ENCODE peak calls at places on chromosomes 16 and 17, in nine cellular contexts. O is lower leg skin; V is T follicular helper cell; G is ACHN; U is AG09309; J is neuronal stem cell; B is stimulated activated CD8-positive, alpha-beta memory T cell treated with anti-CD3 and anti-CD28 coated beads, Interleukin-4, amount 100 ng/mL, for 24 hours; Z is GM20000; M is stimulated activated CD4-positive, alpha-beta T cell treated with anti-CD3 and anti-CD28 coated beads, TNF-alpha, amount 100 ng/mL, for 48 hours. W is an unnamed sample.

GRCh38 chr17:21199311-21199710 is 14.7 kb downstream of the TMEM11 start:
- DNase-seq in U (peak), V (no peak), Z (no peak), M (no peak), G (no peak), O (no peak), B (no peak), J (no peak), W (no peak)

GRCh38 chr16:89505204-89506112 is 2.7 kb upstream of the SPG7 start:
- DNase-seq in O (peak), J (no peak), G (peak), U (no peak), M (peak), Z (peak), V (peak), B (peak), W (no peak)

GRCh38 chr16:89166696-89167424 is 4.7 kb upstream of the CDH15 start:
- DNase-seq in M (no peak), J (no peak), V (no peak), B (no peak), O (no peak), G (no peak), Z (no peak), U (no peak), W (no peak)

GRCh38 chr17:31453896-31454295 is 62.4 kb downstream of the RAB11FIP4 start:
- DNase-seq in J (no peak), Z (no peak), U (no peak), B (no peak), M (no peak), G (no peak), O (no peak), V (no peak), W (no peak)

GRCh38 chr16:30535777-30536190 is 1.1 kb upstream of the ZNF747 start:
- DNase-seq in Z (peak), U (no peak), M (peak), J (peak), O (peak), G (peak), B (no peak), V (peak), W (peak)

GRCh38 chr16:3696425-3697218 is 20.7 kb downstream of the TRAP1 start:
- DNase-seq in Z (no peak), V (no peak), G (peak), B (no peak), J (no peak), O (no peak), M (no peak), U (peak), W (no peak)

GRCh38 chr17:45722161-45722560 is 62.0 kb upstream of the CRHR1 start:
- DNase-seq in U (no peak), O (no peak), M (no peak), B (no peak), G (peak), Z (no peak), J (no peak), V (no peak), W (peak)

GRCh38 chr16:27242868-27243590 is 25.5 kb downstream of the NSMCE1 start:
- DNase-seq in U (peak), O (no peak), J (no peak), Z (no peak), B (no peak), G (peak), M (no peak), V (no peak), W (no peak)

GRCh38 chr17:16934133-16934795 is 37.7 kb downstream of the TNFRSF13B start:
- DNase-seq in V (no peak), O (no peak), Z (no peak), G (no peak), J (no peak), U (no peak), M (no peak), B (no peak), W (no peak)

GRCh38 chr16:3812469-3813172 is 67.9 kb downstream of the CREBBP start:
- DNase-seq in O (no peak), U (no peak), Z (no peak), V (no peak), J (no peak), M (no peak), B (no peak), G (no peak), W (no peak)

GRCh38 chr16:68257906-68258800 is 6.2 kb upstream of the SLC7A6 start:
- DNase-seq in J (no peak), G (peak), V (no peak), Z (no peak), U (no peak), B (no peak), O (no peak), M (no peak), W (no peak)

GRCh38 chr17:63665527-63666214 is 34.3 kb downstream of the LIMD2 start:
- DNase-seq in Z (peak), U (no peak), M (no peak), V (no peak), G (no peak), J (no peak), B (no peak), O (no peak), W (no peak)

GRCh38 chr17:37648555-37648954 is 5.3 kb upstream of the DDX52 start:
- DNase-seq in Z (no peak), J (no peak), V (no peak), B (no peak), U (peak), G (peak), O (no peak), M (no peak), W (no peak)

GRCh38 chr17:60300011-60300410 is 91.9 kb downstream of the USP32 start:
- DNase-seq in G (no peak), M (no peak), O (no peak), Z (no peak), J (no peak), U (no peak), B (no peak), V (no peak), W (no peak)

GRCh38 chr17:31443386-31443785 is 51.9 kb downstream of the RAB11FIP4 start:
- DNase-seq in O (no peak), J (no peak), U (no peak), B (no peak), Z (no peak), G (no peak), V (no peak), M (no peak), W (no peak)

GRCh38 chr16:88072571-88073001 is 121.4 kb downstream of the BANP start:
- DNase-seq in V (no peak), B (no peak), O (no peak), Z (no peak), U (no peak), G (no peak), M (no peak), J (no peak), W (no peak)

GRCh38 chr17:35486920-35487727 is 38.6 kb upstream of the SLFN13 start:
- DNase-seq in O (peak), G (peak), V (peak), U (no peak), B (peak), Z (peak), M (peak), J (no peak), W (no peak)

GRCh38 chr16:12290165-12290564 is 313.6 kb downstream of the SNX29 start:
- DNase-seq in G (no peak), B (no peak), V (no peak), Z (no peak), J (no peak), M (no peak), O (no peak), U (no peak), W (no peak)

GRCh38 chr17:39745335-39746144 is 7.8 kb downstream of the GRB7 start:
- DNase-seq in M (no peak), O (no peak), G (no peak), V (no peak), B (no peak), J (no peak), Z (no peak), U (no peak), W (no peak)

GRCh38 chr17:82529914-82530300 is 10.4 kb downstream of the FOXK2 start:
- DNase-seq in V (no peak), G (no peak), B (no peak), O (no peak), Z (no peak), J (no peak), U (no peak), M (no peak), W (no peak)

GRCh38 chr17:694239-694638 is 20.4 kb downstream of the VPS53 start:
- DNase-seq in O (no peak), Z (no peak), G (peak), M (no peak), B (no peak), V (no peak), U (peak), J (no peak), W (no peak)

GRCh38 chr16:29700253-29700987 is 21.4 kb downstream of the QPRT start:
- DNase-seq in J (peak), O (peak), U (peak), Z (peak), B (peak), V (peak), M (peak), G (peak), W (peak)

GRCh38 chr17:29148790-29149430 is 31.3 kb downstream of the MYO18A start:
- DNase-seq in B (peak), G (peak), O (peak), M (peak), J (peak), U (no peak), Z (peak), V (peak), W (peak)

GRCh38 chr17:28720247-28720996 is 637 bp downstream of the RPL23A start:
- DNase-seq in V (no peak), G (no peak), B (no peak), O (no peak), M (no peak), U (no peak), J (no peak), Z (no peak), W (no peak)

GRCh38 chr16:5882087-5882661 is 784.6 kb upstream of the EEF2KMT start:
- DNase-seq in Z (no peak), U (no peak), O (no peak), M (no peak), V (no peak), J (no peak), B (no peak), G (no peak), W (no peak)

W was measured in neural crest cell.